ENCODE peak calls at places on chromosomes 12 and 14, in seven cellular contexts. One of them, this sample, is unnamed.

GRCh38 chr12:93376436-93377251 is 1.1 kb upstream of the NUDT4 start:
- DNase-seq in mesendoderm: peak; percentile 75
- DNase-seq in H1: no peak
- DNase-seq in neuronal stem cell: peak; percentile 62
- DNase-seq in mesenchymal stem cell: peak; percentile 57
- DNase-seq in H9: peak; percentile 78
- DNase-seq in trophoblast cell: no peak
- DNase-seq in this sample: peak; percentile 60

GRCh38 chr12:81819991-81820633 is 61.0 kb upstream of the PPFIA2 start:
- DNase-seq in neuronal stem cell: no peak
- DNase-seq in mesendoderm: no peak
- DNase-seq in mesenchymal stem cell: peak; percentile 51
- DNase-seq in H1: no peak
- DNase-seq in H9: no peak
- DNase-seq in trophoblast cell: no peak
- DNase-seq in this sample: no peak

GRCh38 chr12:50052964-50053363 is 4.4 kb upstream of the ASIC1 start:
- DNase-seq in H9: no peak
- DNase-seq in mesenchymal stem cell: no peak
- DNase-seq in mesendoderm: no peak
- DNase-seq in trophoblast cell: no peak
- DNase-seq in neuronal stem cell: no peak
- DNase-seq in H1: no peak
- DNase-seq in this sample: no peak

GRCh38 chr12:19577131-19577530 is 137.8 kb downstream of the AEBP2 start:
- DNase-seq in H9: no peak
- DNase-seq in trophoblast cell: no peak
- DNase-seq in H1: no peak
- DNase-seq in mesenchymal stem cell: peak; percentile 7
- DNase-seq in mesendoderm: no peak
- DNase-seq in neuronal stem cell: no peak
- DNase-seq in this sample: no peak

GRCh38 chr12:123966596-123966995 is 6.0 kb downstream of the CCDC92 start:
- DNase-seq in trophoblast cell: no peak
- DNase-seq in H9: no peak
- DNase-seq in H1: no peak
- DNase-seq in mesenchymal stem cell: no peak
- DNase-seq in mesendoderm: no peak
- DNase-seq in neuronal stem cell: no peak
- DNase-seq in this sample: peak; percentile 80

GRCh38 chr12:56260921-56261320 is 2.7 kb upstream of the ANKRD52 start:
- DNase-seq in trophoblast cell: no peak
- DNase-seq in H1: no peak
- DNase-seq in mesenchymal stem cell: no peak
- DNase-seq in mesendoderm: no peak
- DNase-seq in H9: no peak
- DNase-seq in neuronal stem cell: no peak
- DNase-seq in this sample: no peak

GRCh38 chr12:6697584-6698351 is 2.8 kb downstream of the PIANP start:
- DNase-seq in trophoblast cell: peak; percentile 43
- DNase-seq in mesenchymal stem cell: peak; percentile 80
- DNase-seq in neuronal stem cell: peak; percentile 21
- DNase-seq in H1: no peak
- DNase-seq in H9: peak; percentile 84
- DNase-seq in mesendoderm: peak; percentile 88
- DNase-seq in this sample: peak; percentile 64

GRCh38 chr12:19624401-19624930 is 185.2 kb downstream of the AEBP2 start:
- DNase-seq in H1: no peak
- DNase-seq in neuronal stem cell: no peak
- DNase-seq in mesendoderm: no peak
- DNase-seq in H9: no peak
- DNase-seq in mesenchymal stem cell: peak; percentile 39
- DNase-seq in trophoblast cell: no peak
- DNase-seq in this sample: no peak

GRCh38 chr12:11917501-11917900 is 153.2 kb upstream of the BCL2L14 start:
- DNase-seq in mesendoderm: peak; percentile 84
- DNase-seq in trophoblast cell: no peak
- DNase-seq in H9: no peak
- DNase-seq in H1: no peak
- DNase-seq in neuronal stem cell: no peak
- DNase-seq in mesenchymal stem cell: no peak
- DNase-seq in this sample: no peak

GRCh38 chr12:120301962-120302815 is at the start of gene SIRT4:
- DNase-seq in H1: no peak
- DNase-seq in trophoblast cell: peak; percentile 91
- DNase-seq in mesenchymal stem cell: peak; percentile 96
- DNase-seq in neuronal stem cell: peak; percentile 90
- DNase-seq in mesendoderm: peak; percentile 96
- DNase-seq in H9: peak; percentile 90
- DNase-seq in this sample: peak; percentile 94

GRCh38 chr12:50248883-50249282 is 34.4 kb downstream of the LIMA1 start:
- DNase-seq in H9: no peak
- DNase-seq in neuronal stem cell: no peak
- DNase-seq in H1: no peak
- DNase-seq in mesenchymal stem cell: no peak
- DNase-seq in mesendoderm: no peak
- DNase-seq in trophoblast cell: no peak
- DNase-seq in this sample: no peak

GRCh38 chr14:82447586-82447985 is 913.9 kb upstream of the SEL1L start:
- DNase-seq in trophoblast cell: no peak
- DNase-seq in neuronal stem cell: no peak
- DNase-seq in mesendoderm: peak; percentile 28
- DNase-seq in mesenchymal stem cell: no peak
- DNase-seq in H9: no peak
- DNase-seq in H1: no peak
- DNase-seq in this sample: no peak

GRCh38 chr12:20268121-20268732 is 100.1 kb upstream of the PDE3A start:
- DNase-seq in trophoblast cell: no peak
- DNase-seq in mesendoderm: no peak
- DNase-seq in H1: no peak
- DNase-seq in H9: no peak
- DNase-seq in mesenchymal stem cell: peak; percentile 46
- DNase-seq in neuronal stem cell: no peak
- DNase-seq in this sample: peak; percentile 27

GRCh38 chr12:131350943-131351318 is 360.0 kb upstream of the SFSWAP start:
- DNase-seq in H1: no peak
- DNase-seq in mesendoderm: no peak
- DNase-seq in trophoblast cell: no peak
- DNase-seq in mesenchymal stem cell: no peak
- DNase-seq in neuronal stem cell: no peak
- DNase-seq in H9: no peak
- DNase-seq in this sample: no peak

GRCh38 chr12:3751151-3752095 is 1.5 kb downstream of the CRACR2A start:
- DNase-seq in H9: peak; percentile 22
- DNase-seq in trophoblast cell: no peak
- DNase-seq in neuronal stem cell: no peak
- DNase-seq in mesendoderm: no peak
- DNase-seq in mesenchymal stem cell: no peak
- DNase-seq in H1: no peak
- DNase-seq in this sample: no peak

GRCh38 chr12:76639646-76640045 is 80.1 kb upstream of the OSBPL8 start:
- DNase-seq in mesendoderm: no peak
- DNase-seq in H1: no peak
- DNase-seq in H9: no peak
- DNase-seq in trophoblast cell: no peak
- DNase-seq in mesenchymal stem cell: no peak
- DNase-seq in neuronal stem cell: no peak
- DNase-seq in this sample: no peak

GRCh38 chr12:76641073-76641472 is 81.5 kb upstream of the OSBPL8 start:
- DNase-seq in neuronal stem cell: no peak
- DNase-seq in H9: no peak
- DNase-seq in mesendoderm: no peak
- DNase-seq in mesenchymal stem cell: no peak
- DNase-seq in trophoblast cell: no peak
- DNase-seq in H1: no peak
- DNase-seq in this sample: no peak

GRCh38 chr12:76643438-76643837 is 83.9 kb upstream of the OSBPL8 start:
- DNase-seq in trophoblast cell: no peak
- DNase-seq in H1: no peak
- DNase-seq in neuronal stem cell: no peak
- DNase-seq in mesenchymal stem cell: peak; percentile 60
- DNase-seq in mesendoderm: no peak
- DNase-seq in H9: no peak
- DNase-seq in this sample: peak; percentile 80

GRCh38 chr12:76644950-76645349 is 85.4 kb upstream of the OSBPL8 start:
- DNase-seq in trophoblast cell: no peak
- DNase-seq in neuronal stem cell: no peak
- DNase-seq in H9: peak; percentile 43
- DNase-seq in mesendoderm: no peak
- DNase-seq in H1: no peak
- DNase-seq in mesenchymal stem cell: no peak
- DNase-seq in this sample: no peak

DNA sequence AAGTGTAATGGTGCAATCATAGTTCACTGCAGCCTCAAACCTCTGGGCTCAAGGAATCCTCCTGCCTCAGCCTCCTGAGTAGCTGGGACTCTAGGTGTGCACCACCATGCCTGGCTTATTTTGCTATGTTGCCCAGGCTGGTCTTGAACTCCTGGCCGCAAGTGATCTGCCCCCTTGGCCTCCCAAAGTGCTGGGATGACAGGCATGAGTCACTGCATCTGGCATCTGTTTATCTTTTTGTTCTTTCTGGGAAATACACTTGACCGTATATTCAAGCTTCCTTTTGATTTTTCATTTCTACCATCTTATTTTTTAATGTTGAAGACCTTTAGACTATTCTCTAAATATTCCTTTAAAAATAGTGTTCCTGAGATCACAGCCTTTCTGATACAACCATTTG is 82.4 kb upstream of the OSBPL8 start:
- DNase-seq in mesenchymal stem cell: no peak
- DNase-seq in H1: no peak
- DNase-seq in H9: no peak
- DNase-seq in mesendoderm: no peak
- DNase-seq in trophoblast cell: no peak
- DNase-seq in neuronal stem cell: no peak
- DNase-seq in this sample: peak; percentile 18
- H3K4ac ChIP-seq in mesenchymal stem cell: no peak overlapping the region
- H3K4ac ChIP-seq in H1: no peak overlapping the region
- H3K4ac ChIP-seq in H9: no peak overlapping the region
- H3K4ac ChIP-seq in mesendoderm: no peak overlapping the region
- H3K4ac ChIP-seq in trophoblast cell: no peak overlapping the region
- H3K4ac ChIP-seq in neuronal stem cell: no peak overlapping the region
- H3K4ac ChIP-seq in this sample: no peak overlapping the region

GRCh38 chr12:101941306-101942000 is 64.1 kb downstream of the DRAM1 start:
- DNase-seq in mesenchymal stem cell: no peak
- DNase-seq in H9: no peak
- DNase-seq in H1: no peak
- DNase-seq in trophoblast cell: no peak
- DNase-seq in mesendoderm: peak; percentile 14
- DNase-seq in neuronal stem cell: no peak
- DNase-seq in this sample: no peak
- H3K4ac ChIP-seq in mesenchymal stem cell: no peak overlapping the region
- H3K4ac ChIP-seq in H9: no peak overlapping the region
- H3K4ac ChIP-seq in H1: no peak overlapping the region
- H3K4ac ChIP-seq in trophoblast cell: no peak overlapping the region
- H3K4ac ChIP-seq in mesendoderm: no peak overlapping the region
- H3K4ac ChIP-seq in neuronal stem cell: no peak overlapping the region
- H3K4ac ChIP-seq in this sample: no peak overlapping the region

GRCh38 chr12:18430425-18431048 is 169.2 kb downstream of the PIK3C2G start:
- DNase-seq in neuronal stem cell: peak; percentile 56
- DNase-seq in mesendoderm: peak; percentile 61
- DNase-seq in trophoblast cell: peak; percentile 29
- DNase-seq in H1: no peak
- DNase-seq in mesenchymal stem cell: peak; percentile 71
- DNase-seq in H9: peak; percentile 59
- DNase-seq in this sample: peak; percentile 71

GRCh38 chr12:18431776-18432175 is 170.5 kb downstream of the PIK3C2G start:
- DNase-seq in mesendoderm: no peak
- DNase-seq in trophoblast cell: no peak
- DNase-seq in mesenchymal stem cell: no peak
- DNase-seq in neuronal stem cell: no peak
- DNase-seq in H9: no peak
- DNase-seq in H1: no peak
- DNase-seq in this sample: no peak

GRCh38 chr12:18439541-18439940 is 178.2 kb downstream of the PIK3C2G start:
- DNase-seq in neuronal stem cell: no peak
- DNase-seq in mesenchymal stem cell: peak; percentile 44
- DNase-seq in mesendoderm: no peak
- DNase-seq in H1: no peak
- DNase-seq in H9: no peak
- DNase-seq in trophoblast cell: no peak
- DNase-seq in this sample: peak; percentile 91

GRCh38 chr12:18432211-18432610 is 170.9 kb downstream of the PIK3C2G start:
- DNase-seq in mesenchymal stem cell: no peak
- DNase-seq in H1: no peak
- DNase-seq in H9: no peak
- DNase-seq in neuronal stem cell: no peak
- DNase-seq in mesendoderm: no peak
- DNase-seq in trophoblast cell: no peak
- DNase-seq in this sample: no peak

GRCh38 chr12:18436163-18436562 is 174.8 kb downstream of the PIK3C2G start:
- DNase-seq in neuronal stem cell: no peak
- DNase-seq in mesendoderm: no peak
- DNase-seq in H1: no peak
- DNase-seq in mesenchymal stem cell: no peak
- DNase-seq in H9: no peak
- DNase-seq in trophoblast cell: no peak
- DNase-seq in this sample: no peak
- H3K4ac ChIP-seq in neuronal stem cell: no peak overlapping the region
- H3K4ac ChIP-seq in mesendoderm: no peak overlapping the region
- H3K4ac ChIP-seq in H1: no peak overlapping the region
- H3K4ac ChIP-seq in mesenchymal stem cell: no peak overlapping the region
- H3K4ac ChIP-seq in H9: no peak overlapping the region
- H3K4ac ChIP-seq in trophoblast cell: no peak overlapping the region
- H3K4ac ChIP-seq in this sample: no peak overlapping the region

GRCh38 chr12:53972152-53972702 is 699 bp upstream of the HOXC11 start:
- DNase-seq in H1: no peak
- DNase-seq in mesenchymal stem cell: no peak
- DNase-seq in neuronal stem cell: no peak
- DNase-seq in mesendoderm: no peak
- DNase-seq in trophoblast cell: peak; percentile 19
- DNase-seq in H9: no peak
- DNase-seq in this sample: no peak

GRCh38 chr12:53971686-53972085 is 1.2 kb upstream of the HOXC11 start:
- DNase-seq in trophoblast cell: no peak
- DNase-seq in H9: no peak
- DNase-seq in mesenchymal stem cell: no peak
- DNase-seq in neuronal stem cell: no peak
- DNase-seq in mesendoderm: no peak
- DNase-seq in H1: no peak
- DNase-seq in this sample: no peak

GRCh38 chr12:53971129-53971528 is 1.8 kb upstream of the HOXC11 start:
- DNase-seq in neuronal stem cell: no peak
- DNase-seq in H9: no peak
- DNase-seq in mesenchymal stem cell: no peak
- DNase-seq in trophoblast cell: no peak
- DNase-seq in H1: no peak
- DNase-seq in mesendoderm: no peak
- DNase-seq in this sample: no peak

GRCh38 chr12:53973093-53974042 is at the start of gene HOXC11:
- DNase-seq in neuronal stem cell: no peak
- DNase-seq in mesenchymal stem cell: no peak
- DNase-seq in H9: peak; percentile 74
- DNase-seq in mesendoderm: no peak
- DNase-seq in trophoblast cell: no peak
- DNase-seq in H1: no peak
- DNase-seq in this sample: no peak

DNA sequence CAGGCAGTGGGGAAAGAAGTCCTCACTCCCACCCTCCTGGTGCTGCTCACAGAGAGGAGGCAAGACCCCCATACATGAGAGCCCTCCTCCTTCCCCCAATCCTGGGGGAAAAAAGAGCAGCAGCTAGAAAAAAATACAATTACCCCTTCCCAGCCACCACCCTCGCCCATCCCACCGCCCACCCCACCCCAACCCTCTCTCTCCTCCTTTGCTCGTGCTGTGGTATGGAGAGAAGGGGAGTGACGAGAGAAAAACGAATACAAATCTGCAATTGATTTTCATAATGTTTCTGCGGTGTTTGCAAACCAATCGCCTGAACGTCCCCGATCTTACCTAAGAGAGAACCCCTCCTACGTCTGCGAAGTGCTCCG is 219 bp upstream of the HOXC11 start:
- DNase-seq in H9: no peak
- DNase-seq in H1: no peak
- DNase-seq in mesendoderm: no peak
- DNase-seq in mesenchymal stem cell: no peak
- DNase-seq in neuronal stem cell: no peak
- DNase-seq in trophoblast cell: no peak
- DNase-seq in this sample: no peak
- H3K4ac ChIP-seq in H9: no peak overlapping the region
- H3K4ac ChIP-seq in H1: no peak overlapping the region
- H3K4ac ChIP-seq in mesendoderm: no peak overlapping the region
- H3K4ac ChIP-seq in mesenchymal stem cell: no peak overlapping the region
- H3K4ac ChIP-seq in neuronal stem cell: no peak overlapping the region
- H3K4ac ChIP-seq in trophoblast cell: no peak overlapping the region
- H3K4ac ChIP-seq in this sample: no peak overlapping the region